ENCODE peak calls at places on chromosomes 6 and 20, in eight cellular contexts. J is amniotic stem cell; F is activated CD8-positive, alpha-beta memory T cell treated with anti-CD3 and anti-CD28 coated beads for 4 hours; Y is activated CD4-positive, alpha-beta T cell treated with anti-CD3 and anti-CD28 coated beads, Interleukin-2, amount 50 U/mL, for 1 hour; A is CD8-positive, alpha-beta memory T cell; O is GM13977; G is NCI-H774; D is stimulated activated CD4-positive, alpha-beta T cell treated with anti-CD3 and anti-CD28 coated beads, Interleukin-1b, Interleukin-23, amount 100 ng/mL, for 24 hours. E is an unnamed sample.

GRCh38 chr6:107082045-107082444 is 33.3 kb downstream of the BEND3 start:
- DNase-seq in A (no peak), D (no peak), J (no peak), G (no peak), O (no peak), Y (no peak), F (no peak), E (no peak)

GRCh38 chr6:4647414-4648365 is 128.5 kb upstream of the CDYL start:
- DNase-seq in D (no peak), O (no peak), A (no peak), F (no peak), G (peak), J (peak), Y (no peak), E (no peak)

GRCh38 chr6:3825851-3826581 is 23.2 kb upstream of the FAM50B start:
- DNase-seq in G (no peak), Y (no peak), J (peak), D (no peak), O (no peak), F (no peak), A (no peak), E (no peak)

GRCh38 chr20:16518068-16518783 is 55.0 kb downstream of the KIF16B start:
- DNase-seq in D (no peak), Y (no peak), O (peak), G (peak), A (no peak), J (no peak), F (no peak), E (no peak)

GRCh38 chr6:129590408-129591022 is 119.5 kb downstream of the ARHGAP18 start:
- DNase-seq in Y (no peak), A (no peak), J (peak), F (no peak), O (no peak), G (no peak), D (no peak), E (no peak)

GRCh38 chr6:158031445-158032353 is 50.0 kb downstream of the SYNJ2 start:
- DNase-seq in O (no peak), F (peak), J (peak), A (no peak), D (no peak), Y (no peak), G (no peak), E (no peak)

GRCh38 chr6:71288228-71289038 is at the start of gene OGFRL1:
- DNase-seq in O (peak), G (peak), F (peak), A (peak), J (no peak), Y (peak), D (peak), E (peak)

GRCh38 chr20:5608448-5609161 is 141.6 kb upstream of the SHLD1 start:
- DNase-seq in D (no peak), G (no peak), J (no peak), O (no peak), F (no peak), Y (no peak), A (no peak), E (no peak)

GRCh38 chr20:6744805-6745204 is 22.7 kb upstream of the BMP2 start:
- DNase-seq in A (no peak), D (no peak), Y (no peak), G (no peak), F (no peak), J (no peak), O (no peak), E (no peak)